ENCODE peak calls at places on chromosomes 16 and 17, in ten cellular contexts. One of them, this sample, is unnamed. For H3K9me3, the result is how much of the 10 kb centered on the place peaks cover.

GRCh38 chr17:51389875-51390274 is 129.5 kb downstream of the UTP18 start:
- DNase-seq in spleen: no peak
- DNase-seq in iPS DF 6.9: no peak
- DNase-seq in prostate gland: no peak
- DNase-seq in PC-9: no peak
- DNase-seq in ovary: no peak
- DNase-seq in SJSA1: no peak
- DNase-seq in gastrocnemius medialis: no peak
- DNase-seq in Panc1: no peak
- DNase-seq in right atrium auricular region: no peak
- DNase-seq in this sample: no peak

GRCh38 chr17:29571486-29571882 is 3.0 kb downstream of the TP53I13 start:
- DNase-seq in spleen: peak
- DNase-seq in iPS DF 6.9: no peak
- DNase-seq in prostate gland: no peak
- DNase-seq in PC-9: no peak
- DNase-seq in ovary: no peak
- DNase-seq in SJSA1: no peak
- DNase-seq in gastrocnemius medialis: peak
- DNase-seq in Panc1: no peak
- DNase-seq in right atrium auricular region: peak
- DNase-seq in this sample: no peak

GRCh38 chr17:19002805-19003542 is 1.6 kb downstream of the FAM83G start:
- DNase-seq in spleen: no peak
- DNase-seq in iPS DF 6.9: no peak
- DNase-seq in prostate gland: no peak
- DNase-seq in PC-9: no peak
- DNase-seq in ovary: no peak
- DNase-seq in SJSA1: no peak
- DNase-seq in gastrocnemius medialis: no peak
- DNase-seq in Panc1: no peak
- DNase-seq in right atrium auricular region: no peak
- DNase-seq in this sample: no peak

GRCh38 chr17:81922566-81923301 is 4.8 kb upstream of the SIRT7 start:
- DNase-seq in spleen: no peak
- DNase-seq in iPS DF 6.9: no peak
- DNase-seq in prostate gland: no peak
- DNase-seq in PC-9: no peak
- DNase-seq in ovary: no peak
- DNase-seq in SJSA1: no peak
- DNase-seq in gastrocnemius medialis: peak
- DNase-seq in Panc1: no peak
- DNase-seq in right atrium auricular region: no peak
- DNase-seq in this sample: no peak

GRCh38 chr17:80092959-80093358 is 8.4 kb upstream of the GAA start:
- DNase-seq in spleen: peak
- DNase-seq in iPS DF 6.9: no peak
- DNase-seq in prostate gland: no peak
- DNase-seq in PC-9: no peak
- DNase-seq in ovary: no peak
- DNase-seq in SJSA1: no peak
- DNase-seq in gastrocnemius medialis: no peak
- DNase-seq in Panc1: no peak
- DNase-seq in right atrium auricular region: no peak
- DNase-seq in this sample: no peak

GRCh38 chr17:9696279-9697044 is 51.1 kb downstream of the USP43 start:
- DNase-seq in spleen: no peak
- DNase-seq in iPS DF 6.9: no peak
- DNase-seq in prostate gland: no peak
- DNase-seq in PC-9: no peak
- DNase-seq in ovary: no peak
- DNase-seq in SJSA1: no peak
- DNase-seq in gastrocnemius medialis: no peak
- DNase-seq in Panc1: no peak
- DNase-seq in right atrium auricular region: no peak
- DNase-seq in this sample: no peak

GRCh38 chr17:82929676-82930042 is 89.8 kb upstream of the ZNF750 start:
- DNase-seq in spleen: no peak
- DNase-seq in iPS DF 6.9: no peak
- DNase-seq in prostate gland: no peak
- DNase-seq in PC-9: no peak
- DNase-seq in ovary: peak
- DNase-seq in SJSA1: no peak
- DNase-seq in gastrocnemius medialis: no peak
- DNase-seq in Panc1: no peak
- DNase-seq in right atrium auricular region: no peak
- DNase-seq in this sample: no peak

GRCh38 chr16:88566158-88566557 is 4.0 kb upstream of the ZC3H18 start:
- DNase-seq in spleen: no peak
- DNase-seq in iPS DF 6.9: no peak
- DNase-seq in prostate gland: no peak
- DNase-seq in PC-9: peak
- DNase-seq in ovary: no peak
- DNase-seq in SJSA1: no peak
- DNase-seq in gastrocnemius medialis: no peak
- DNase-seq in Panc1: no peak
- DNase-seq in right atrium auricular region: no peak
- DNase-seq in this sample: no peak

GRCh38 chr17:8140058-8140412 is 12.2 kb downstream of the PER1 start:
- DNase-seq in spleen: peak
- DNase-seq in iPS DF 6.9: no peak
- DNase-seq in prostate gland: no peak
- DNase-seq in PC-9: no peak
- DNase-seq in ovary: peak
- DNase-seq in SJSA1: no peak
- DNase-seq in gastrocnemius medialis: peak
- DNase-seq in Panc1: no peak
- DNase-seq in right atrium auricular region: no peak
- DNase-seq in this sample: no peak

GRCh38 chr16:70735141-70735979 is 49.5 kb upstream of the MTSS2 start:
- DNase-seq in spleen: no peak
- DNase-seq in iPS DF 6.9: no peak
- DNase-seq in prostate gland: no peak
- DNase-seq in PC-9: no peak
- DNase-seq in ovary: no peak
- DNase-seq in SJSA1: no peak
- DNase-seq in gastrocnemius medialis: peak
- DNase-seq in Panc1: no peak
- DNase-seq in right atrium auricular region: no peak
- DNase-seq in this sample: no peak

GRCh38 chr16:70737377-70738082 is 51.7 kb upstream of the MTSS2 start:
- DNase-seq in spleen: peak
- DNase-seq in iPS DF 6.9: no peak
- DNase-seq in prostate gland: peak
- DNase-seq in PC-9: peak
- DNase-seq in ovary: peak
- DNase-seq in SJSA1: no peak
- DNase-seq in gastrocnemius medialis: peak
- DNase-seq in Panc1: no peak
- DNase-seq in right atrium auricular region: no peak
- DNase-seq in this sample: no peak

GRCh38 chr16:70734522-70734921 is 48.7 kb upstream of the MTSS2 start:
- DNase-seq in spleen: no peak
- DNase-seq in iPS DF 6.9: no peak
- DNase-seq in prostate gland: no peak
- DNase-seq in PC-9: no peak
- DNase-seq in ovary: no peak
- DNase-seq in SJSA1: no peak
- DNase-seq in gastrocnemius medialis: no peak
- DNase-seq in Panc1: no peak
- DNase-seq in right atrium auricular region: no peak
- DNase-seq in this sample: no peak

GRCh38 chr16:70738083-70738977 is 52.5 kb upstream of the MTSS2 start:
- DNase-seq in spleen: no peak
- DNase-seq in iPS DF 6.9: no peak
- DNase-seq in prostate gland: peak
- DNase-seq in PC-9: peak
- DNase-seq in ovary: peak
- DNase-seq in SJSA1: peak
- DNase-seq in gastrocnemius medialis: peak
- DNase-seq in Panc1: no peak
- DNase-seq in right atrium auricular region: no peak
- DNase-seq in this sample: no peak

GRCh38 chr16:70736454-70737376 is 50.9 kb upstream of the MTSS2 start:
- DNase-seq in spleen: no peak
- DNase-seq in iPS DF 6.9: no peak
- DNase-seq in prostate gland: no peak
- DNase-seq in PC-9: no peak
- DNase-seq in ovary: no peak
- DNase-seq in SJSA1: no peak
- DNase-seq in gastrocnemius medialis: no peak
- DNase-seq in Panc1: no peak
- DNase-seq in right atrium auricular region: no peak
- DNase-seq in this sample: no peak
- H3K27ac ChIP-seq in spleen: peak
- H3K27ac ChIP-seq in iPS DF 6.9: no peak
- H3K27ac ChIP-seq in prostate gland: peak
- H3K27ac ChIP-seq in PC-9: no peak
- H3K27ac ChIP-seq in ovary: peak
- H3K27ac ChIP-seq in SJSA1: no peak
- H3K27ac ChIP-seq in gastrocnemius medialis: peak
- H3K27ac ChIP-seq in Panc1: no peak
- H3K27ac ChIP-seq in right atrium auricular region: peak
- H3K27ac ChIP-seq in this sample: peak

DNA sequence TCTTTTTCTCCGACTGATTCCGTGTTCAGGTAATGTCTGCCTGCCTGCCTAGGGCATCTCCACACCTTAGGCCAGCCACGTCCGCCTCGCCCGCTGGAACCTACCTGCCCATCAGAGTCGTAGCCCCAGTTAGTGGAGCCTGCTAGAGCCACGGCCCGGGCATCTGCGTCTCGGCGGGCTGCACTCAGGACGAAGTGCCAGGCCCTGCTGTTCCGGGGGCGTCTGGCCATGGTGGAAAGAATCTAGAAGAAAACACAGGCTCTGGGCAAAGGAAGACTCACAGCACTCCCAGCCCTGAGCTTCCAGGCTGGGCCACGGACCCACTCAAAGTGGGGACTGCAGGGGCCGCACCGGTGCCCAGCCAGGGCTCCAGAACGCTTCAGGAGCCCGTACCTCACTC is 1.1 kb downstream of the SPSB3 start:
- DNase-seq in spleen: peak
- DNase-seq in iPS DF 6.9: no peak
- DNase-seq in prostate gland: no peak
- DNase-seq in PC-9: no peak
- DNase-seq in ovary: peak
- DNase-seq in SJSA1: no peak
- DNase-seq in gastrocnemius medialis: no peak
- DNase-seq in Panc1: no peak
- DNase-seq in right atrium auricular region: no peak
- DNase-seq in this sample: no peak
- H3K4me3 ChIP-seq in spleen: peak
- H3K4me3 ChIP-seq in iPS DF 6.9: peak
- H3K4me3 ChIP-seq in prostate gland: peak
- H3K4me3 ChIP-seq in PC-9: peak
- H3K4me3 ChIP-seq in ovary: peak
- H3K4me3 ChIP-seq in SJSA1: peak
- H3K4me3 ChIP-seq in gastrocnemius medialis: peak
- H3K4me3 ChIP-seq in Panc1: peak
- H3K4me3 ChIP-seq in right atrium auricular region: peak
- H3K4me3 ChIP-seq in this sample: peak

GRCh38 chr17:73317554-73318426 is 6.0 kb upstream of the CDC42EP4 start:
- DNase-seq in spleen: no peak
- DNase-seq in iPS DF 6.9: no peak
- DNase-seq in prostate gland: no peak
- DNase-seq in PC-9: no peak
- DNase-seq in ovary: no peak
- DNase-seq in SJSA1: no peak
- DNase-seq in gastrocnemius medialis: no peak
- DNase-seq in Panc1: no peak
- DNase-seq in right atrium auricular region: no peak
- DNase-seq in this sample: no peak

GRCh38 chr17:73318861-73319260 is 7.1 kb upstream of the CDC42EP4 start:
- DNase-seq in spleen: no peak
- DNase-seq in iPS DF 6.9: no peak
- DNase-seq in prostate gland: no peak
- DNase-seq in PC-9: no peak
- DNase-seq in ovary: no peak
- DNase-seq in SJSA1: no peak
- DNase-seq in gastrocnemius medialis: no peak
- DNase-seq in Panc1: no peak
- DNase-seq in right atrium auricular region: no peak
- DNase-seq in this sample: no peak

GRCh38 chr17:73318427-73318813 is 6.6 kb upstream of the CDC42EP4 start:
- DNase-seq in spleen: no peak
- DNase-seq in iPS DF 6.9: no peak
- DNase-seq in prostate gland: no peak
- DNase-seq in PC-9: no peak
- DNase-seq in ovary: no peak
- DNase-seq in SJSA1: no peak
- DNase-seq in gastrocnemius medialis: no peak
- DNase-seq in Panc1: no peak
- DNase-seq in right atrium auricular region: no peak
- DNase-seq in this sample: no peak

GRCh38 chr17:73315481-73315880 is 3.7 kb upstream of the CDC42EP4 start:
- DNase-seq in spleen: no peak
- DNase-seq in iPS DF 6.9: no peak
- DNase-seq in prostate gland: no peak
- DNase-seq in PC-9: no peak
- DNase-seq in ovary: no peak
- DNase-seq in SJSA1: no peak
- DNase-seq in gastrocnemius medialis: no peak
- DNase-seq in Panc1: no peak
- DNase-seq in right atrium auricular region: no peak
- DNase-seq in this sample: no peak

GRCh38 chr17:73316919-73317505 is 5.2 kb upstream of the CDC42EP4 start:
- DNase-seq in spleen: no peak
- DNase-seq in iPS DF 6.9: no peak
- DNase-seq in prostate gland: no peak
- DNase-seq in PC-9: no peak
- DNase-seq in ovary: no peak
- DNase-seq in SJSA1: no peak
- DNase-seq in gastrocnemius medialis: no peak
- DNase-seq in Panc1: no peak
- DNase-seq in right atrium auricular region: no peak
- DNase-seq in this sample: no peak
- H3K9me3 ChIP-seq in spleen: under half
- H3K9me3 ChIP-seq in iPS DF 6.9: under half
- H3K9me3 ChIP-seq in prostate gland: under half
- H3K9me3 ChIP-seq in PC-9: under half
- H3K9me3 ChIP-seq in ovary: under half
- H3K9me3 ChIP-seq in SJSA1: under half
- H3K9me3 ChIP-seq in gastrocnemius medialis: under half
- H3K9me3 ChIP-seq in Panc1: under half
- H3K9me3 ChIP-seq in right atrium auricular region: under half
- H3K9me3 ChIP-seq in this sample: under half

GRCh38 chr17:4166419-4166818 is 23.4 kb downstream of the CYB5D2 start:
- DNase-seq in spleen: no peak
- DNase-seq in iPS DF 6.9: no peak
- DNase-seq in prostate gland: no peak
- DNase-seq in PC-9: no peak
- DNase-seq in ovary: no peak
- DNase-seq in SJSA1: no peak
- DNase-seq in gastrocnemius medialis: no peak
- DNase-seq in Panc1: no peak
- DNase-seq in right atrium auricular region: no peak
- DNase-seq in this sample: no peak
- H3K27ac ChIP-seq in spleen: no peak
- H3K27ac ChIP-seq in iPS DF 6.9: no peak
- H3K27ac ChIP-seq in prostate gland: no peak
- H3K27ac ChIP-seq in PC-9: no peak
- H3K27ac ChIP-seq in ovary: no peak
- H3K27ac ChIP-seq in SJSA1: no peak
- H3K27ac ChIP-seq in gastrocnemius medialis: no peak
- H3K27ac ChIP-seq in Panc1: no peak
- H3K27ac ChIP-seq in right atrium auricular region: no peak
- H3K27ac ChIP-seq in this sample: no peak